ENCODE peak calls at places on chromosome 17, in four cellular contexts. R is HepG2, U is Panc1, E is K562. V is an unnamed sample.

GRCh38 chr17:6457688-6458190 is 13.5 kb downstream of the PIMREG start:
- DNase-seq in R (peak; percentile 12), U (no peak), E (no peak), V (no peak)

GRCh38 chr17:62705116-62705515 is 77.6 kb downstream of the MRC2 start:
- DNase-seq in R (no peak), U (no peak), E (no peak), V (no peak)

GRCh38 chr17:21164226-21165019 is 37.7 kb downstream of the DHRS7B start:
- DNase-seq in R (no peak), U (no peak), E (no peak), V (no peak)

GRCh38 chr17:33291248-33292183 is 1.6 kb downstream of the ASIC2 start:
- DNase-seq in R (no peak), U (no peak), E (peak; percentile 22), V (no peak)

GRCh38 chr17:32518856-32519768 is 32.3 kb downstream of the CDK5R1 start:
- DNase-seq in R (no peak), U (no peak), E (no peak), V (no peak)

GRCh38 chr17:41029633-41030245 is at the start of gene KRTAP1-4:
- DNase-seq in R (no peak), U (no peak), E (no peak), V (no peak)

GRCh38 chr17:69325518-69326301 is 1.2 kb downstream of the ABCA5 start:
- DNase-seq in R (peak; percentile 50), U (no peak), E (no peak), V (no peak)

GRCh38 chr17:4900231-4901107 is 1.1 kb downstream of the C17orf107 start:
- DNase-seq in R (no peak), U (no peak), E (no peak), V (no peak)

GRCh38 chr17:64773836-64774761 is 112.0 kb upstream of the SMURF2 start:
- DNase-seq in R (peak; percentile 91), U (no peak), E (peak; percentile 71), V (peak; percentile 95)

GRCh38 chr17:69997332-69997731 is 77.7 kb upstream of the KCNJ16 start:
- DNase-seq in R (no peak), U (no peak), E (no peak), V (no peak)

GRCh38 chr17:75861927-75862317 is 6.8 kb upstream of the WBP2 start:
- DNase-seq in R (no peak), U (no peak), E (no peak), V (no peak)

GRCh38 chr17:37045271-37045946 is 96.7 kb downstream of the AATF start:
- DNase-seq in R (no peak), U (no peak), E (no peak), V (no peak)

GRCh38 chr17:69451416-69452394 is 37.2 kb downstream of the MAP2K6 start:
- DNase-seq in R (no peak), U (no peak), E (no peak), V (no peak)

GRCh38 chr17:78745407-78746088 is 36.5 kb downstream of the CYTH1 start:
- DNase-seq in R (peak; percentile 52), U (no peak), E (no peak), V (no peak)

GRCh38 chr17:42555122-42555622 is 2.4 kb downstream of the HSD17B1 start:
- DNase-seq in R (no peak), U (no peak), E (no peak), V (no peak)

GRCh38 chr17:14016858-14017257 is 52.4 kb upstream of the COX10 start:
- DNase-seq in R (peak; percentile 9), U (no peak), E (no peak), V (no peak)

GRCh38 chr17:47205419-47205963 is 3.7 kb upstream of the MYL4 start:
- DNase-seq in R (no peak), U (no peak), E (no peak), V (no peak)

GRCh38 chr17:41486809-41487530 is 2.7 kb downstream of the KRT36 start:
- DNase-seq in R (peak; percentile 42), U (no peak), E (peak; percentile 86), V (no peak)

GRCh38 chr17:43702636-43703035 is 40.9 kb upstream of the MEOX1 start:
- DNase-seq in R (peak; percentile 65), U (no peak), E (peak; percentile 66), V (no peak)

GRCh38 chr17:68821860-68822693 is 133.1 kb downstream of the ABCA8 start:
- DNase-seq in R (peak; percentile 99), U (peak; percentile 55), E (no peak), V (peak; percentile 97)

GRCh38 chr17:66934040-66934439 is 30.5 kb upstream of the CACNG4 start:
- DNase-seq in R (no peak), U (no peak), E (no peak), V (no peak)

GRCh38 chr17:17110520-17110919 is 68.3 kb downstream of the MPRIP start:
- DNase-seq in R (no peak), U (no peak), E (no peak), V (no peak)

GRCh38 chr17:38871992-38872605 is 2.2 kb downstream of the LASP1 start:
- DNase-seq in R (no peak), U (no peak), E (no peak), V (no peak)

GRCh38 chr17:66996926-66997325 is 32.4 kb downstream of the CACNG4 start:
- DNase-seq in R (no peak), U (no peak), E (no peak), V (no peak)

GRCh38 chr17:5583426-5584382 is 605 bp downstream of the NLRP1 start:
- DNase-seq in R (no peak), U (no peak), E (peak; percentile 5), V (no peak)

DNA sequence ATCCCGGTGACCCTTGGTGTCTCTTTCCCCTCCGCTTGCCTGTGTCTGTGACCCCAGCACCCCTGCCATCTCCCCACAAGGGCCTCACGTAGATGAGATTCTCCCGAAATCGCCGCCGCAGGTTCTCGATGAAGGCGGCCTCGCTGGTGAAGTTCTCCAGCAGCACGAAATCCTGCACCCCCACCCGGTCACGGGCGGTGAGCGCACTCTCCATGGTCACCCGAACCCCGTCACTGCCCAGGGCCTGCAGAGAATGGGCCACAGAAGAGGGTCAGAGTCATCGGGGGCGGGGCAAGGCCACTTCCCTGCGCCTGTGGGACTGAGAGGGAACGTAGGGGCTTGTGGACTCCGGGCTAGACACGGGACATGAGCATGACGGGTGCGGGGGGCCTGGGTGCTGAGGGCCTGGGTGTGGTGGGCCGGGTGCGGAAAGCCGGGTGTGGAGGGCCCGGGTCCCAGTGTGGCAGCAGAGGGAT is 8.4 kb downstream of the MYO1C start:
- DNase-seq in R (no peak), U (no peak), E (no peak), V (no peak)
- H3K4me1 ChIP-seq in R (peaks cover 25% of the 10 kb centered on the region), U (peaks cover 11% of the 10 kb centered on the region), E (peaks cover 13% of the 10 kb centered on the region), V (peaks cover 14% of the 10 kb centered on the region)

GRCh38 chr17:49795372-49795771 is 6.9 kb downstream of the KAT7 start:
- DNase-seq in R (no peak), U (no peak), E (no peak), V (no peak)

GRCh38 chr17:49793309-49793708 is 4.8 kb downstream of the KAT7 start:
- DNase-seq in R (no peak), U (no peak), E (no peak), V (no peak)

GRCh38 chr17:49798738-49799137 is 10.3 kb downstream of the KAT7 start:
- DNase-seq in R (no peak), U (no peak), E (no peak), V (no peak)

DNA sequence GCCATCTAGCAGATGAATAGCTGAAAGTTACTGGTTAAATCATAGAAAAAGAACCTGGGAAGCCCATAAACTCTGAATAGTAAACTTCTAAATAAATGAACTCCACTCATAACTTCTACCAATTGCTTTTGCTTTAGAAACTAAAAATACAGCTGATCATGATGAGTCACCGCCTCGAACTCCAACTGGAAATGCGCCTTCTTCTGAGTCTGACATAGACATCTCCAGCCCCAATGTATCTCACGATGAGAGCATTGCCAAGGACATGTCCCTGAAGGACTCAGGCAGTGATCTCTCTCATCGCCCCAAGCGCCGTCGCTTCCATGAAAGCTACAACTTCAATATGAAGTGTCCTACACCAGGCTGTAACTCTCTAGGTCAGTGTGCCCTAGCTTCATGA is 9.7 kb downstream of the KAT7 start:
- DNase-seq in R (no peak), U (no peak), E (no peak), V (no peak)
- TF ChIP-seq TCF7L2 in R (no peak), U (no peak), E (no peak), V (no peak)

GRCh38 chr17:59627269-59627668 is 7.6 kb downstream of the CLTC start:
- DNase-seq in R (no peak), U (no peak), E (no peak), V (no peak)

GRCh38 chr17:59631221-59631720 is 11.6 kb downstream of the CLTC start:
- DNase-seq in R (no peak), U (no peak), E (no peak), V (no peak)

GRCh38 chr17:59626756-59627155 is 7.1 kb downstream of the CLTC start:
- DNase-seq in R (no peak), U (no peak), E (no peak), V (no peak)

GRCh38 chr17:59623151-59623550 is 3.5 kb downstream of the CLTC start:
- DNase-seq in R (no peak), U (no peak), E (no peak), V (no peak)

GRCh38 chr17:59627770-59628171 is 8.1 kb downstream of the CLTC start:
- DNase-seq in R (no peak), U (no peak), E (no peak), V (no peak)
- H3K4me1 ChIP-seq in R (peaks cover 69% of the 10 kb centered on the region), U (peaks cover 18% of the 10 kb centered on the region), E (peaks cover 30% of the 10 kb centered on the region), V (no peaks in the 10 kb centered on the region)

GRCh38 chr17:55577011-55577586 is 65.8 kb upstream of the SMIM36 start:
- DNase-seq in R (no peak), U (no peak), E (no peak), V (no peak)
- TF ChIP-seq TCF7L2 in R (no peak), U (no peak), E (no peak), V (no peak)

DNA sequence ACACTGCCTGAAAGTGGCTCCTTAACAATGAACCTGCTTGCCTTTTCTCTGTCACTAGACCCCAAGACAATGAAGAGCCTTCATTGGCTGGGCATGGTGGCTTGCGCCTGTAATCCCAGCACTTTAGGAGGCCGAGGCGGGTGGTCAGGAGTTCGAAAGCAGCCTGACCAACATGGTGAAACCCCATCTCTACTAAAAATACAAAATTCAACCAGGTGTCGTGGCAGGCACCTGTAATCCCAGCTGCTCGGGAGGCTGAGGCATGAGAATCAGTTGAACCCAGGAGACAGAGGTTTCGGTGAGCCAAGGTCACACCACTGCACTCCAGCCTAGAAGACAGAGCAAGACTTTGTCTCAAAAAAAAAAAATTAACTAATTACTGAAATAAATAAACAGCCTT is 45.3 kb upstream of the SEC14L1 start:
- DNase-seq in R (no peak), U (no peak), E (no peak), V (no peak)
- H3K4me1 ChIP-seq in R (peaks cover 48% of the 10 kb centered on the region), U (peaks cover 21% of the 10 kb centered on the region), E (peaks cover 2% of the 10 kb centered on the region), V (no peaks in the 10 kb centered on the region)